ENCODE peak calls at places on chromosomes 11 and 22, in nine cellular contexts. H, O, K, W, B, N, X, E and P are unnamed samples.
A peak's percentile ranks its signal among the peaks of the same experiment; 100 is the strongest.

GRCh38 chr11:28461338-28461737 is 353.1 kb downstream of the METTL15 start:
- DNase-seq in B (no peak), H (no peak), X (no peak), N (no peak), E (no peak), O (no peak), K (peak; percentile 20), W (no peak), P (no peak)

GRCh38 chr22:49992921-49993648 is 19.5 kb downstream of the IL17REL start:
- DNase-seq in H (peak; percentile 80), O (peak; percentile 25), E (no peak), W (peak; percentile 5), K (peak; percentile 14), X (peak; percentile 80), B (no peak), N (peak; percentile 53), P (no peak)

GRCh38 chr11:100235085-100235484 is 452.0 kb upstream of the ARHGAP42 start:
- DNase-seq in O (no peak), B (no peak), N (no peak), K (no peak), W (no peak), H (no peak), E (no peak), X (no peak), P (no peak)

GRCh38 chr11:34266090-34266912 is 91.5 kb downstream of the ABTB2 start:
- DNase-seq in N (no peak), X (no peak), B (no peak), E (no peak), H (no peak), K (peak; percentile 80), W (no peak), O (peak; percentile 92), P (no peak)

GRCh38 chr11:8477680-8478079 is 116.3 kb downstream of the STK33 start:
- DNase-seq in N (no peak), B (no peak), E (no peak), W (no peak), K (no peak), O (no peak), X (no peak), H (no peak), P (no peak)

GRCh38 chr11:105718641-105719040 is 108.8 kb downstream of the GRIA4 start:
- DNase-seq in B (no peak), X (no peak), E (no peak), K (no peak), H (no peak), N (no peak), W (no peak), O (no peak), P (no peak)

GRCh38 chr11:1082346-1082727 is 7.7 kb downstream of the MUC2 start:
- DNase-seq in O (no peak), X (no peak), K (no peak), N (no peak), W (no peak), B (no peak), H (peak; percentile 36), E (no peak), P (no peak)

GRCh38 chr11:84558085-84558905 is 1068.8 kb downstream of the DLG2 start:
- DNase-seq in O (peak; percentile 27), W (peak; percentile 26), X (peak; percentile 28), N (no peak), E (peak; percentile 39), H (no peak), B (peak; percentile 2), K (peak; percentile 26), P (no peak)

GRCh38 chr11:64064374-64065140 is 28.8 kb downstream of the FLRT1 start:
- DNase-seq in K (no peak), O (no peak), E (no peak), H (no peak), W (no peak), N (no peak), B (no peak), X (no peak), P (no peak)

GRCh38 chr11:78331711-78332110 is 85.9 kb downstream of the GAB2 start:
- DNase-seq in X (no peak), N (no peak), B (no peak), W (no peak), O (no peak), E (no peak), H (no peak), K (no peak), P (no peak)

GRCh38 chr22:22877523-22878210 is 9.9 kb upstream of the IGLL5 start:
- DNase-seq in H (peak; percentile 84), X (peak; percentile 53), K (peak; percentile 35), O (peak; percentile 17), W (peak; percentile 52), E (peak; percentile 30), B (no peak), N (peak; percentile 70), P (peak; percentile 50)

GRCh38 chr11:114256176-114256897 is 39.9 kb upstream of the NNMT start:
- DNase-seq in N (no peak), K (no peak), W (no peak), B (no peak), X (no peak), O (no peak), E (no peak), H (no peak), P (no peak)

GRCh38 chr11:110818032-110818687 is 105.9 kb upstream of the ARHGAP20 start:
- DNase-seq in X (no peak), E (peak; percentile 44), B (no peak), H (no peak), K (peak; percentile 67), N (no peak), O (peak; percentile 69), W (no peak), P (no peak)

GRCh38 chr22:45261407-45262088 is 20.9 kb upstream of the KIAA0930 start:
- DNase-seq in H (no peak), N (no peak), X (peak; percentile 60), E (no peak), B (no peak), W (no peak), O (no peak), K (no peak), P (no peak)

GRCh38 chr11:22733849-22734248 is 67.4 kb downstream of the GAS2 start:
- DNase-seq in W (no peak), K (no peak), X (no peak), B (no peak), N (no peak), E (no peak), H (no peak), O (no peak), P (no peak)

GRCh38 chr11:96259053-96259837 is 83.8 kb downstream of the MAML2 start:
- DNase-seq in K (peak; percentile 72), O (peak; percentile 84), W (no peak), E (peak; percentile 73), B (no peak), H (no peak), N (no peak), X (no peak), P (no peak)

GRCh38 chr11:7637447-7638157 is 35.7 kb downstream of the CYB5R2 start:
- DNase-seq in B (no peak), O (peak; percentile 58), N (no peak), E (peak; percentile 44), H (no peak), W (no peak), K (no peak), X (no peak), P (no peak)

GRCh38 chr22:44364750-44365118 is 52.0 kb upstream of the SHISAL1 start:
- DNase-seq in N (no peak), H (peak; percentile 44), K (no peak), X (no peak), B (no peak), W (no peak), E (no peak), O (no peak), P (no peak)

GRCh38 chr11:118068945-118069612 is 7.8 kb upstream of the TMPRSS4 start:
- DNase-seq in K (no peak), X (no peak), N (no peak), O (no peak), B (no peak), E (no peak), H (no peak), W (no peak), P (no peak)

GRCh38 chr11:58394195-58394594 is 12.5 kb downstream of the OR5B3 start:
- DNase-seq in O (peak; percentile 73), X (no peak), B (no peak), H (no peak), N (no peak), K (peak; percentile 82), W (no peak), E (peak; percentile 63), P (no peak)

GRCh38 chr22:44990810-44991209 is 19.0 kb downstream of the PHF21B start:
- DNase-seq in N (no peak), W (no peak), X (no peak), O (no peak), B (no peak), H (no peak), E (no peak), K (no peak), P (no peak)

GRCh38 chr11:67413266-67413797 is 2.1 kb upstream of the CARNS1 start:
- DNase-seq in H (no peak), K (no peak), N (no peak), X (no peak), W (no peak), E (no peak), O (no peak), B (no peak), P (no peak)

GRCh38 chr11:12692238-12693074 is 18.2 kb downstream of the TEAD1 start:
- DNase-seq in W (peak; percentile 49), B (no peak), O (peak; percentile 75), N (no peak), E (peak; percentile 52), H (no peak), X (peak; percentile 93), K (peak; percentile 93), P (no peak)

GRCh38 chr11:2933376-2934056 is 4.3 kb upstream of the PHLDA2 start:
- DNase-seq in B (no peak), W (no peak), O (peak; percentile 98), E (peak; percentile 90), K (peak; percentile 82), X (peak; percentile 84), H (peak; percentile 69), N (peak; percentile 45), P (peak; percentile 44)

GRCh38 chr11:119342023-119342300 is 1.3 kb upstream of the C1QTNF5 start:
- DNase-seq in E (no peak), B (no peak), O (no peak), W (no peak), X (no peak), K (no peak), H (no peak), N (no peak), P (no peak)

GRCh38 chr11:74783241-74783871 is 34.7 kb downstream of the RNF169 start:
- DNase-seq in K (peak; percentile 65), E (peak; percentile 50), X (no peak), O (peak; percentile 73), B (no peak), N (no peak), W (no peak), H (no peak), P (no peak)

GRCh38 chr11:131866535-131867400 is 496.4 kb downstream of the NTM start:
- DNase-seq in K (no peak), O (no peak), E (no peak), B (no peak), N (no peak), X (no peak), W (no peak), H (no peak), P (no peak)

GRCh38 chr11:121892863-121893262 is 223.2 kb downstream of the BLID start:
- DNase-seq in H (no peak), W (no peak), N (no peak), B (no peak), K (no peak), E (no peak), X (no peak), O (peak; percentile 85), P (no peak)